ENCODE peak calls at places on chromosomes 1 and 21, in ten cellular contexts. X is NCI-H1417; B is stimulated activated CD4-positive, alpha-beta T cell treated with anti-CD3 and anti-CD28 coated beads, Interleukin-15, amount 100 ng/mL, for 1 hour; R is adipocyte; M is retinal pigment epithelial cell; G is EH; F is stimulated activated naive CD4-positive, alpha-beta T cell; O is fibroblast of mammary gland; S is lung; A is cardiac muscle cell. J is an unnamed sample.

GRCh38 chr1:12621346-12622320 is 3.6 kb upstream of the DHRS3 start:
- DNase-seq in X (no peak), B (no peak), R (no peak), M (peak), G (no peak), F (no peak), O (no peak), S (no peak), A (no peak), J (no peak)

GRCh38 chr1:39051956-39052355 is 25.8 kb downstream of the NDUFS5 start:
- DNase-seq in X (no peak), B (no peak), R (no peak), M (no peak), G (no peak), F (no peak), O (no peak), S (no peak), A (no peak), J (no peak)

GRCh38 chr21:33418686-33419085 is 15.5 kb downstream of the IFNGR2 start:
- DNase-seq in X (no peak), B (no peak), R (peak), M (no peak), G (no peak), F (no peak), O (peak), S (no peak), A (no peak), J (no peak)

GRCh38 chr1:171429137-171429536 is 56.2 kb upstream of the PRRC2C start:
- DNase-seq in X (no peak), B (no peak), R (no peak), M (no peak), G (no peak), F (no peak), O (no peak), S (no peak), A (no peak), J (no peak)

GRCh38 chr1:207985190-207985589 is 74.3 kb upstream of the CD34 start:
- DNase-seq in X (no peak), B (no peak), R (no peak), M (no peak), G (no peak), F (no peak), O (no peak), S (no peak), A (no peak), J (no peak)

GRCh38 chr1:162003061-162003824 is 20.4 kb downstream of the OLFML2B start:
- DNase-seq in X (no peak), B (no peak), R (peak), M (no peak), G (peak), F (no peak), O (peak), S (peak), A (no peak), J (peak)

GRCh38 chr1:107782192-107782845 is 182.7 kb downstream of the VAV3 start:
- DNase-seq in X (peak), B (no peak), R (peak), M (no peak), G (peak), F (peak), O (peak), S (no peak), A (peak), J (peak)

GRCh38 chr1:28871631-28872401 is 42.6 kb upstream of the EPB41 start:
- DNase-seq in X (no peak), B (no peak), R (no peak), M (no peak), G (no peak), F (no peak), O (no peak), S (no peak), A (no peak), J (no peak)

GRCh38 chr1:36924282-36924791 is 110.0 kb downstream of the GRIK3 start:
- DNase-seq in X (peak), B (no peak), R (peak), M (no peak), G (peak), F (no peak), O (peak), S (peak), A (peak), J (no peak)

GRCh38 chr1:227312364-227313025 is 5.8 kb downstream of the CDC42BPA start:
- DNase-seq in X (no peak), B (no peak), R (no peak), M (no peak), G (peak), F (no peak), O (no peak), S (no peak), A (no peak), J (no peak)

GRCh38 chr1:225430301-225430700 is 2.5 kb upstream of the LBR start:
- DNase-seq in X (no peak), B (no peak), R (no peak), M (no peak), G (no peak), F (no peak), O (no peak), S (no peak), A (no peak), J (no peak)

GRCh38 chr1:224789311-224789710 is 140.2 kb upstream of the DNAH14 start:
- DNase-seq in X (no peak), B (no peak), R (no peak), M (no peak), G (no peak), F (no peak), O (no peak), S (no peak), A (no peak), J (no peak)

GRCh38 chr1:75394386-75395139 is 216.4 kb downstream of the SLC44A5 start:
- DNase-seq in X (no peak), B (no peak), R (no peak), M (no peak), G (no peak), F (no peak), O (no peak), S (no peak), A (no peak), J (no peak)

GRCh38 chr1:84538599-84538998 is 32.2 kb upstream of the GNG5 start:
- DNase-seq in X (no peak), B (no peak), R (no peak), M (no peak), G (no peak), F (no peak), O (no peak), S (no peak), A (no peak), J (no peak)

GRCh38 chr1:94553323-94553730 is 11.8 kb upstream of the F3 start:
- DNase-seq in X (no peak), B (no peak), R (peak), M (no peak), G (peak), F (no peak), O (peak), S (no peak), A (no peak), J (peak)

GRCh38 chr1:223802602-223803001 is 43.1 kb downstream of the TP53BP2 start:
- DNase-seq in X (no peak), B (no peak), R (no peak), M (no peak), G (no peak), F (no peak), O (no peak), S (no peak), A (no peak), J (no peak)

GRCh38 chr1:3510136-3510955 is 55.9 kb downstream of the ARHGEF16 start:
- DNase-seq in X (no peak), B (no peak), R (no peak), M (no peak), G (no peak), F (no peak), O (no peak), S (no peak), A (no peak), J (no peak)

GRCh38 chr21:33419538-33420123 is 16.4 kb downstream of the IFNGR2 start:
- DNase-seq in X (no peak), B (no peak), R (peak), M (no peak), G (peak), F (no peak), O (peak), S (no peak), A (no peak), J (no peak)

GRCh38 chr1:56911098-56911497 is 54.7 kb downstream of the C8B start:
- DNase-seq in X (no peak), B (no peak), R (no peak), M (peak), G (peak), F (no peak), O (peak), S (no peak), A (no peak), J (peak)

GRCh38 chr1:227924168-227924837 is 23.4 kb downstream of the WNT9A start:
- DNase-seq in X (no peak), B (no peak), R (no peak), M (no peak), G (no peak), F (no peak), O (no peak), S (no peak), A (no peak), J (no peak)

GRCh38 chr1:214331827-214332423 is 51.0 kb downstream of the SMYD2 start:
- DNase-seq in X (peak), B (no peak), R (peak), M (no peak), G (peak), F (peak), O (peak), S (no peak), A (peak), J (peak)

GRCh38 chr1:45971922-45972321 is 160.5 kb downstream of the PIK3R3 start:
- DNase-seq in X (no peak), B (no peak), R (no peak), M (no peak), G (no peak), F (no peak), O (no peak), S (no peak), A (no peak), J (no peak)

GRCh38 chr1:147712605-147713004 is 42.3 kb upstream of the ACP6 start:
- DNase-seq in X (no peak), B (no peak), R (no peak), M (no peak), G (no peak), F (no peak), O (no peak), S (no peak), A (no peak), J (no peak)

GRCh38 chr1:27137544-27138075 is 17.3 kb downstream of the SLC9A1 start:
- DNase-seq in X (peak), B (no peak), R (peak), M (peak), G (peak), F (no peak), O (no peak), S (peak), A (peak), J (no peak)

GRCh38 chr1:101257500-101258325 is 20.9 kb downstream of the S1PR1 start:
- DNase-seq in X (no peak), B (no peak), R (no peak), M (no peak), G (peak), F (no peak), O (no peak), S (peak), A (no peak), J (peak)

GRCh38 chr1:153929981-153930948 is 7.5 kb upstream of the GATAD2B start:
- DNase-seq in X (no peak), B (no peak), R (no peak), M (no peak), G (no peak), F (no peak), O (no peak), S (no peak), A (no peak), J (no peak)

GRCh38 chr1:234216116-234216703 is 157.0 kb upstream of the COA6 start:
- DNase-seq in X (no peak), B (no peak), R (no peak), M (no peak), G (no peak), F (no peak), O (no peak), S (no peak), A (no peak), J (no peak)

GRCh38 chr1:100378956-100379355 is 26.6 kb downstream of the CDC14A start:
- DNase-seq in X (no peak), B (no peak), R (no peak), M (no peak), G (no peak), F (no peak), O (no peak), S (no peak), A (no peak), J (no peak)

GRCh38 chr1:88780485-88780884 is 96.4 kb downstream of the PKN2 start:
- DNase-seq in X (no peak), B (no peak), R (no peak), M (no peak), G (no peak), F (no peak), O (no peak), S (no peak), A (no peak), J (no peak)